ENCODE peak calls at places on chromosomes 4 and X, in eight cellular contexts. One of them, this sample, is unnamed.

GRCh38 chr4:95549246-95550138 is 719 bp upstream of the UNC5C start:
- DNase-seq in uterus: peak; percentile 35
- DNase-seq in adrenal gland: peak; percentile 76
- DNase-seq in left lung: peak; percentile 81
- DNase-seq in lower leg skin: peak; percentile 84
- DNase-seq in heart left ventricle: peak; percentile 80
- DNase-seq in epithelial cell of esophagus: peak; percentile 35
- DNase-seq in left ventricle myocardium inferior: peak; percentile 77
- DNase-seq in this sample: no peak

GRCh38 chr4:118774989-118775388 is 60.9 kb downstream of the SEC24D start:
- DNase-seq in uterus: no peak
- DNase-seq in adrenal gland: no peak
- DNase-seq in left lung: no peak
- DNase-seq in lower leg skin: no peak
- DNase-seq in heart left ventricle: no peak
- DNase-seq in epithelial cell of esophagus: peak; percentile 38
- DNase-seq in left ventricle myocardium inferior: no peak
- DNase-seq in this sample: no peak

GRCh38 chrX:98506907-98507306 is 1623.2 kb downstream of the RPA4 start:
- DNase-seq in uterus: no peak
- DNase-seq in adrenal gland: no peak
- DNase-seq in left lung: no peak
- DNase-seq in lower leg skin: no peak
- DNase-seq in heart left ventricle: no peak
- DNase-seq in epithelial cell of esophagus: peak; percentile 0
- DNase-seq in left ventricle myocardium inferior: no peak
- DNase-seq in this sample: no peak

GRCh38 chrX:40064055-40064597 is 33.6 kb downstream of the BCOR start:
- DNase-seq in uterus: no peak
- DNase-seq in adrenal gland: no peak
- DNase-seq in left lung: no peak
- DNase-seq in lower leg skin: peak; percentile 70
- DNase-seq in heart left ventricle: no peak
- DNase-seq in epithelial cell of esophagus: no peak
- DNase-seq in left ventricle myocardium inferior: no peak
- DNase-seq in this sample: no peak

GRCh38 chr4:131613824-131614216 is 1535.3 kb upstream of the PCDH10 start:
- DNase-seq in uterus: no peak
- DNase-seq in adrenal gland: no peak
- DNase-seq in left lung: no peak
- DNase-seq in lower leg skin: no peak
- DNase-seq in heart left ventricle: no peak
- DNase-seq in epithelial cell of esophagus: no peak
- DNase-seq in left ventricle myocardium inferior: no peak
- DNase-seq in this sample: no peak

GRCh38 chr4:5821665-5822358 is 71.1 kb downstream of the CRMP1 start:
- DNase-seq in uterus: no peak
- DNase-seq in adrenal gland: no peak
- DNase-seq in left lung: peak; percentile 72
- DNase-seq in lower leg skin: no peak
- DNase-seq in heart left ventricle: no peak
- DNase-seq in epithelial cell of esophagus: no peak
- DNase-seq in left ventricle myocardium inferior: no peak
- DNase-seq in this sample: no peak

GRCh38 chrX:39809326-39809725 is 288.4 kb downstream of the BCOR start:
- DNase-seq in uterus: no peak
- DNase-seq in adrenal gland: peak; percentile 18
- DNase-seq in left lung: no peak
- DNase-seq in lower leg skin: no peak
- DNase-seq in heart left ventricle: no peak
- DNase-seq in epithelial cell of esophagus: peak; percentile 82
- DNase-seq in left ventricle myocardium inferior: no peak
- DNase-seq in this sample: no peak

GRCh38 chr4:186906722-186907121 is 183.1 kb upstream of the FAT1 start:
- DNase-seq in uterus: no peak
- DNase-seq in adrenal gland: no peak
- DNase-seq in left lung: no peak
- DNase-seq in lower leg skin: no peak
- DNase-seq in heart left ventricle: no peak
- DNase-seq in epithelial cell of esophagus: no peak
- DNase-seq in left ventricle myocardium inferior: no peak
- DNase-seq in this sample: no peak

GRCh38 chr4:117700111-117700892 is 334.0 kb upstream of the NDST3 start:
- DNase-seq in uterus: no peak
- DNase-seq in adrenal gland: no peak
- DNase-seq in left lung: no peak
- DNase-seq in lower leg skin: no peak
- DNase-seq in heart left ventricle: no peak
- DNase-seq in epithelial cell of esophagus: peak; percentile 27
- DNase-seq in left ventricle myocardium inferior: no peak
- DNase-seq in this sample: no peak

GRCh38 chr4:130125468-130125867 is 1029.5 kb downstream of the C4orf33 start:
- DNase-seq in uterus: no peak
- DNase-seq in adrenal gland: no peak
- DNase-seq in left lung: no peak
- DNase-seq in lower leg skin: no peak
- DNase-seq in heart left ventricle: no peak
- DNase-seq in epithelial cell of esophagus: no peak
- DNase-seq in left ventricle myocardium inferior: no peak
- DNase-seq in this sample: no peak

GRCh38 chrX:110395877-110396276 is 37.2 kb downstream of the RTL9 start:
- DNase-seq in uterus: no peak
- DNase-seq in adrenal gland: no peak
- DNase-seq in left lung: no peak
- DNase-seq in lower leg skin: no peak
- DNase-seq in heart left ventricle: no peak
- DNase-seq in epithelial cell of esophagus: peak; percentile 46
- DNase-seq in left ventricle myocardium inferior: no peak
- DNase-seq in this sample: no peak

GRCh38 chr4:137238456-137238855 is 293.8 kb downstream of the PCDH18 start:
- DNase-seq in uterus: no peak
- DNase-seq in adrenal gland: no peak
- DNase-seq in left lung: no peak
- DNase-seq in lower leg skin: no peak
- DNase-seq in heart left ventricle: no peak
- DNase-seq in epithelial cell of esophagus: no peak
- DNase-seq in left ventricle myocardium inferior: no peak
- DNase-seq in this sample: no peak

GRCh38 chr4:72418458-72418857 is 150.6 kb downstream of the ADAMTS3 start:
- DNase-seq in uterus: peak; percentile 26
- DNase-seq in adrenal gland: peak; percentile 70
- DNase-seq in left lung: no peak
- DNase-seq in lower leg skin: no peak
- DNase-seq in heart left ventricle: peak; percentile 51
- DNase-seq in epithelial cell of esophagus: peak; percentile 34
- DNase-seq in left ventricle myocardium inferior: peak; percentile 46
- DNase-seq in this sample: no peak

GRCh38 chr4:26252349-26252748 is 68.5 kb upstream of the RBPJ start:
- DNase-seq in uterus: no peak
- DNase-seq in adrenal gland: no peak
- DNase-seq in left lung: no peak
- DNase-seq in lower leg skin: no peak
- DNase-seq in heart left ventricle: no peak
- DNase-seq in epithelial cell of esophagus: no peak
- DNase-seq in left ventricle myocardium inferior: no peak
- DNase-seq in this sample: peak; percentile 15

GRCh38 chr4:7654550-7655266 is 220.0 kb upstream of the PSAPL1 start:
- DNase-seq in uterus: no peak
- DNase-seq in adrenal gland: no peak
- DNase-seq in left lung: peak; percentile 81
- DNase-seq in lower leg skin: no peak
- DNase-seq in heart left ventricle: no peak
- DNase-seq in epithelial cell of esophagus: no peak
- DNase-seq in left ventricle myocardium inferior: no peak
- DNase-seq in this sample: no peak

GRCh38 chr4:40475609-40476008 is 140.5 kb downstream of the CHRNA9 start:
- DNase-seq in uterus: no peak
- DNase-seq in adrenal gland: no peak
- DNase-seq in left lung: no peak
- DNase-seq in lower leg skin: no peak
- DNase-seq in heart left ventricle: no peak
- DNase-seq in epithelial cell of esophagus: no peak
- DNase-seq in left ventricle myocardium inferior: no peak
- DNase-seq in this sample: peak; percentile 68

GRCh38 chr4:3527101-3527913 is 4.9 kb downstream of the LRPAP1 start:
- DNase-seq in uterus: peak; percentile 6
- DNase-seq in adrenal gland: no peak
- DNase-seq in left lung: peak; percentile 60
- DNase-seq in lower leg skin: peak; percentile 59
- DNase-seq in heart left ventricle: no peak
- DNase-seq in epithelial cell of esophagus: no peak
- DNase-seq in left ventricle myocardium inferior: no peak
- DNase-seq in this sample: no peak

GRCh38 chr4:151854731-151855130 is 93.9 kb upstream of the GATB start:
- DNase-seq in uterus: no peak
- DNase-seq in adrenal gland: no peak
- DNase-seq in left lung: no peak
- DNase-seq in lower leg skin: no peak
- DNase-seq in heart left ventricle: no peak
- DNase-seq in epithelial cell of esophagus: peak; percentile 7
- DNase-seq in left ventricle myocardium inferior: no peak
- DNase-seq in this sample: no peak

GRCh38 chr4:158670975-158671664 is 567 bp downstream of the C4orf46 start:
- DNase-seq in uterus: peak; percentile 57
- DNase-seq in adrenal gland: peak; percentile 85
- DNase-seq in left lung: no peak
- DNase-seq in lower leg skin: no peak
- DNase-seq in heart left ventricle: peak; percentile 90
- DNase-seq in epithelial cell of esophagus: peak; percentile 60
- DNase-seq in left ventricle myocardium inferior: peak; percentile 77
- DNase-seq in this sample: peak; percentile 31

GRCh38 chr4:158667651-158668198 is 4.0 kb downstream of the C4orf46 start:
- DNase-seq in uterus: no peak
- DNase-seq in adrenal gland: no peak
- DNase-seq in left lung: no peak
- DNase-seq in lower leg skin: no peak
- DNase-seq in heart left ventricle: no peak
- DNase-seq in epithelial cell of esophagus: peak; percentile 26
- DNase-seq in left ventricle myocardium inferior: no peak
- DNase-seq in this sample: no peak

GRCh38 chr4:158669310-158669709 is 2.4 kb downstream of the C4orf46 start:
- DNase-seq in uterus: no peak
- DNase-seq in adrenal gland: no peak
- DNase-seq in left lung: no peak
- DNase-seq in lower leg skin: no peak
- DNase-seq in heart left ventricle: no peak
- DNase-seq in epithelial cell of esophagus: no peak
- DNase-seq in left ventricle myocardium inferior: no peak
- DNase-seq in this sample: no peak

GRCh38 chr4:158664806-158665205 is 6.9 kb downstream of the C4orf46 start:
- DNase-seq in uterus: no peak
- DNase-seq in adrenal gland: no peak
- DNase-seq in left lung: peak; percentile 82
- DNase-seq in lower leg skin: no peak
- DNase-seq in heart left ventricle: no peak
- DNase-seq in epithelial cell of esophagus: no peak
- DNase-seq in left ventricle myocardium inferior: no peak
- DNase-seq in this sample: no peak

DNA sequence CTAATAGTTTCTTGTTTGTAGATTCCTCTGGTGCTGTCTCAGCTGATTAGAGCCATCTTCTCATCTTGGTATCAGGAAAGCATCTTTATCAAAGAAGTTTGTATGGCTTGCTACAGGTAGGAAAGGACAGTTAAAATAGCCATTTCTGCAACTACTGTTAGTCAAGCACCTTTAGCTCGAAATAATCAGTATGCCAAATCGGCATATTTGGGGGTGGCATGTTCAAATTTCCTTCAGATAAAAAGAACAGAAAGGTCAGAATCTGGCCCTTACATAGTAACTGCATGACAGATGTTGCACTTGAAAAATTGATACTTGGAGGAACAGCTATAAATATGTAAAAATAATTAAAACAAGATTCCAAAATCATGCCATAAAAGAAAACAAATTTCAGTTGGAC is 4.8 kb downstream of the C4orf46 start:
- DNase-seq in uterus: no peak
- DNase-seq in adrenal gland: no peak
- DNase-seq in left lung: no peak
- DNase-seq in lower leg skin: no peak
- DNase-seq in heart left ventricle: no peak
- DNase-seq in epithelial cell of esophagus: no peak
- DNase-seq in left ventricle myocardium inferior: no peak
- DNase-seq in this sample: no peak
- H3K4me3 ChIP-seq in uterus: no peak overlapping the region
- H3K4me3 ChIP-seq in adrenal gland: no peak overlapping the region
- H3K4me3 ChIP-seq in left lung: no peak overlapping the region
- H3K4me3 ChIP-seq in lower leg skin: no peak overlapping the region
- H3K4me3 ChIP-seq in heart left ventricle: no peak overlapping the region
- H3K4me3 ChIP-seq in epithelial cell of esophagus: no peak overlapping the region
- H3K4me3 ChIP-seq in left ventricle myocardium inferior: no peak overlapping the region
- H3K4me3 ChIP-seq in this sample: no peak overlapping the region

GRCh38 chr4:19304028-19304427 is 947.7 kb upstream of the SLIT2 start:
- DNase-seq in uterus: no peak
- DNase-seq in adrenal gland: no peak
- DNase-seq in left lung: no peak
- DNase-seq in lower leg skin: no peak
- DNase-seq in heart left ventricle: no peak
- DNase-seq in epithelial cell of esophagus: peak; percentile 51
- DNase-seq in left ventricle myocardium inferior: no peak
- DNase-seq in this sample: no peak

GRCh38 chr4:19309365-19309764 is 942.3 kb upstream of the SLIT2 start:
- DNase-seq in uterus: no peak
- DNase-seq in adrenal gland: no peak
- DNase-seq in left lung: no peak
- DNase-seq in lower leg skin: no peak
- DNase-seq in heart left ventricle: no peak
- DNase-seq in epithelial cell of esophagus: peak; percentile 36
- DNase-seq in left ventricle myocardium inferior: no peak
- DNase-seq in this sample: peak; percentile 12
- TF ChIP-seq CTCF in uterus: no peak
- TF ChIP-seq CTCF in adrenal gland: no peak
- TF ChIP-seq CTCF in left lung: no peak
- TF ChIP-seq CTCF in lower leg skin: no peak
- TF ChIP-seq CTCF in heart left ventricle: peak; percentile 26
- TF ChIP-seq CTCF in epithelial cell of esophagus: peak; percentile 45
- TF ChIP-seq CTCF in left ventricle myocardium inferior: peak; percentile 33
- TF ChIP-seq CTCF in this sample: peak; percentile 64

DNA sequence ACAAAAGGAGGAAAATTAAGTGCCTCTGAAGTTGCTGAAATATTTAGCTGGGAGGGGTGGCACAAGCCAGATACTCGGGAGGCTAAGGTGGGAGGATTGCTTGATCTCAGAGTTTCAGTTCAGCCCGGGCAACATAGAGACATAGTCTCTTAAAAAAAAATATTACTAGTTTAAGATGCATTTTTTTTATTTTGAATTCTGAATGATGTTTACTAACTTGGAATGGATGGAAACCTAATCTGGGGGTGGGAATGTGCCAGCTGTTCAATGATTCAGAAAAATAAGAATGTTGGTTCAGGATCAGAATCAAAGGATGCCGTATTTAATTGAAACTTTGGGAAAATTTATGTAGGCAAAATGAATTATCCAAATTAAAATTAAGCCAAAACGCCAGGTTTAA is 167.2 kb upstream of the ANK2 start:
- DNase-seq in uterus: no peak
- DNase-seq in adrenal gland: no peak
- DNase-seq in left lung: no peak
- DNase-seq in lower leg skin: no peak
- DNase-seq in heart left ventricle: no peak
- DNase-seq in epithelial cell of esophagus: no peak
- DNase-seq in left ventricle myocardium inferior: no peak
- DNase-seq in this sample: no peak
- H3K4me3 ChIP-seq in uterus: peak overlapping the region; percentile 19
- H3K4me3 ChIP-seq in adrenal gland: no peak overlapping the region
- H3K4me3 ChIP-seq in left lung: no peak overlapping the region
- H3K4me3 ChIP-seq in lower leg skin: no peak overlapping the region
- H3K4me3 ChIP-seq in heart left ventricle: no peak overlapping the region
- H3K4me3 ChIP-seq in epithelial cell of esophagus: no peak overlapping the region
- H3K4me3 ChIP-seq in left ventricle myocardium inferior: peak overlapping the region; percentile 40
- H3K4me3 ChIP-seq in this sample: no peak overlapping the region

GRCh38 chrX:80282535-80282934 is 137.7 kb upstream of the TENT5D start:
- DNase-seq in uterus: no peak
- DNase-seq in adrenal gland: no peak
- DNase-seq in left lung: no peak
- DNase-seq in lower leg skin: no peak
- DNase-seq in heart left ventricle: no peak
- DNase-seq in epithelial cell of esophagus: no peak
- DNase-seq in left ventricle myocardium inferior: no peak
- DNase-seq in this sample: no peak
- TF ChIP-seq CTCF in uterus: no peak
- TF ChIP-seq CTCF in adrenal gland: peak; percentile 15
- TF ChIP-seq CTCF in left lung: no peak
- TF ChIP-seq CTCF in lower leg skin: no peak
- TF ChIP-seq CTCF in heart left ventricle: peak; percentile 16
- TF ChIP-seq CTCF in epithelial cell of esophagus: no peak
- TF ChIP-seq CTCF in left ventricle myocardium inferior: no peak
- TF ChIP-seq CTCF in this sample: no peak

This sample was measured in epithelial cell of proximal tubule.